ENCODE peak calls at places on chromosomes 7 and 10, in seven cellular contexts. Z is ovary, H is WTC11, C is Calu3, Q is WERI-Rb-1, S is esophagus squamous epithelium, O is brain microvascular endothelial cell. A is an unnamed sample.

GRCh38 chr10:73092830-73093229 is 3.8 kb downstream of the P4HA1 start:
- DNase-seq in Z (no peak), H (no peak), C (no peak), Q (no peak), S (no peak), O (no peak), A (no peak)

GRCh38 chr10:131398166-131398565 is 86.6 kb upstream of the TCERG1L start:
- DNase-seq in Z (no peak), H (no peak), C (no peak), Q (no peak), S (no peak), O (no peak), A (no peak)

GRCh38 chr7:76225379-76225778 is 23.7 kb downstream of the SRRM3 start:
- DNase-seq in Z (peak; percentile 28), H (peak; percentile 82), C (peak; percentile 14), Q (no peak), S (no peak), O (no peak), A (peak; percentile 60)

GRCh38 chr7:82017334-82017943 is 247.6 kb upstream of the HGF start:
- DNase-seq in Z (no peak), H (no peak), C (no peak), Q (no peak), S (no peak), O (no peak), A (no peak)

GRCh38 chr10:101814466-101815041 is 3.7 kb downstream of the OGA start:
- DNase-seq in Z (no peak), H (no peak), C (no peak), Q (no peak), S (no peak), O (no peak), A (no peak)

GRCh38 chr7:125661006-125661405 is 731.4 kb upstream of the POT1 start:
- DNase-seq in Z (no peak), H (no peak), C (no peak), Q (no peak), S (no peak), O (peak; percentile 16), A (no peak)

GRCh38 chr7:521221-522070 is 1.8 kb upstream of the PDGFA start:
- DNase-seq in Z (peak; percentile 51), H (peak; percentile 55), C (peak; percentile 70), Q (no peak), S (no peak), O (peak; percentile 48), A (peak; percentile 47)

GRCh38 chr10:67306588-67307205 is 380.9 kb downstream of the LRRTM3 start:
- DNase-seq in Z (no peak), H (no peak), C (peak; percentile 5), Q (no peak), S (no peak), O (peak; percentile 9), A (no peak)

GRCh38 chr7:94933256-94933990 is 26.0 kb downstream of the PPP1R9A start:
- DNase-seq in Z (no peak), H (no peak), C (no peak), Q (no peak), S (no peak), O (no peak), A (no peak)

GRCh38 chr7:80499350-80499955 is 12.4 kb downstream of the GNAT3 start:
- DNase-seq in Z (peak; percentile 53), H (peak; percentile 12), C (peak; percentile 50), Q (no peak), S (no peak), O (peak; percentile 97), A (no peak)

GRCh38 chr10:19832624-19833507 is 16.6 kb downstream of the PLXDC2 start:
- DNase-seq in Z (no peak), H (peak; percentile 21), C (no peak), Q (no peak), S (no peak), O (no peak), A (no peak)

GRCh38 chr10:24826022-24826421 is 102.3 kb upstream of the ARHGAP21 start:
- DNase-seq in Z (no peak), H (no peak), C (no peak), Q (no peak), S (no peak), O (peak; percentile 53), A (peak; percentile 17)

GRCh38 chr10:131901181-131901829 is 497 bp downstream of the PPP2R2D start:
- DNase-seq in Z (peak; percentile 66), H (peak; percentile 59), C (peak; percentile 6), Q (no peak), S (no peak), O (no peak), A (peak; percentile 58)

GRCh38 chr7:50837965-50838364 is 55.3 kb upstream of the GRB10 start:
- DNase-seq in Z (no peak), H (no peak), C (peak; percentile 49), Q (no peak), S (no peak), O (peak; percentile 96), A (no peak)

GRCh38 chr7:158133515-158134271 is 453.9 kb downstream of the PTPRN2 start:
- DNase-seq in Z (no peak), H (peak; percentile 31), C (no peak), Q (no peak), S (no peak), O (no peak), A (no peak)

GRCh38 chr7:85230623-85231022 is 43.8 kb upstream of the SEMA3D start:
- DNase-seq in Z (no peak), H (no peak), C (no peak), Q (no peak), S (no peak), O (no peak), A (no peak)

GRCh38 chr10:32972929-32973328 is 14.9 kb upstream of the ITGB1 start:
- DNase-seq in Z (no peak), H (no peak), C (no peak), Q (no peak), S (no peak), O (no peak), A (no peak)

DNA sequence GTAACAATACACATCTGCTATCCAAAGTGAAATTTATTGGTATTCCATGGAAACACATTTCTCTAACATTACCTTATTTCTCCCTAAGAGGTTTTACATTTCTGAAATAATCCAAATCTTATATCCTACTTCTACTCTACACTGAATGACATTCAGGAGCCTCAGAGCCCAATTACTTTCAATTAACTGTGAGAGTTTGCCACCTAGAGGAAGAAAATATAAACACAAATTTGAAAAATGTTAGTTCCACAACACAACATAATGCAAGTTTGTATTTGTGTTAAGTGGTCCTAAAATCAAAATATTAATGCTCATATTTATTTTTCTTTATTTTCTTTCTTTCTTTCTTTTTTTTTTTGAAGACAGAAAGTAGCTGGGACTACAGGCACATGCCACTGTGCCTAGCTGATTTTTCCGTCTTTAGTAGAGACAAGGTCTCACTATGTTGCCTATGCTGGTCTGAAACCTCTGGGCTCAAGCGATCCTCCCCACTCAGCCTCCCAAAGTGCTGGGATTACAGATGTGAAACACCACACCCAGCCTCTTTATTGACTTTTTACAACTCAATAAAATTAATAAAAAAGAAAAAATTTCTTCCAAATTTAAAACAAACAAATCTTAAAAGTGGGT is 46.0 kb downstream of the ATAD1 start:
- DNase-seq in Z (no peak), H (no peak), C (no peak), Q (no peak), S (no peak), O (no peak), A (no peak)
- TF ChIP-seq CTCF in Z (peak; percentile 24), H (no peak), C (peak; percentile 16), Q (no peak), S (peak; percentile 56), O (no peak), A (peak; percentile 68)

DNA sequence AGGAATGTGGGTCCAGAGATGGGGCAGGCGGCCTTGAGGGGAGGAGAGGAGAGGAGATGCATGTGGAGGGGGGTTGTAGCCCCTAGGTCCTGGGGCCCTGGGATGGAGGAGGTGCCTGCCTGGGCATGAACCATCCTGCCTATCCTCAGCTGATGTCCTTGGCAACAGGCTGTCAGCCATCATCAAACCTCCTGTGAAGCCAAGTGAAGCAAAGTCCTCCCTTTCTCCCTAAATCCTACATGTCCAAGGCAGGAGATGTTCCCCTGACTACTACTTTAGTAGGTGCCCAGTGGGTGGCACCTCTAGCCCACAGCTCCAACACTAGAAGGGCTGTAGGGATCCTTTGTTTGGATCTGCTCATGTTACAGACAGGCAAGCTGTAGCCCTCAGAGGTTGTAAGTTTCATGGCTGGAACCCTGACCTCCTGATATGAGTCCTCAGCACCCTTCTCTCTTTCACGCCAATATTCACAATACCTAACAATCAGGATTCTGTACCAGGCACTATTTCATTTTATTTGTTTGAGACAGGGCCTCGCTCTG is 66.6 kb upstream of the SYPL1 start:
- DNase-seq in Z (no peak), H (no peak), C (peak; percentile 58), Q (no peak), S (no peak), O (peak; percentile 39), A (peak; percentile 20)
- TF ChIP-seq CTCF in Z (no peak), H (no peak), C (no peak), Q (no peak), S (no peak), O (peak; percentile 57), A (no peak)

GRCh38 chr7:25391295-25391861 is 163.1 kb upstream of the NPVF start:
- DNase-seq in Z (no peak), H (no peak), C (no peak), Q (no peak), S (no peak), O (peak; percentile 9), A (no peak)
- TF ChIP-seq CTCF in Z (no peak), H (no peak), C (peak; percentile 39), Q (peak; percentile 11), S (peak; percentile 32), O (peak; percentile 30), A (peak; percentile 43)

DNA sequence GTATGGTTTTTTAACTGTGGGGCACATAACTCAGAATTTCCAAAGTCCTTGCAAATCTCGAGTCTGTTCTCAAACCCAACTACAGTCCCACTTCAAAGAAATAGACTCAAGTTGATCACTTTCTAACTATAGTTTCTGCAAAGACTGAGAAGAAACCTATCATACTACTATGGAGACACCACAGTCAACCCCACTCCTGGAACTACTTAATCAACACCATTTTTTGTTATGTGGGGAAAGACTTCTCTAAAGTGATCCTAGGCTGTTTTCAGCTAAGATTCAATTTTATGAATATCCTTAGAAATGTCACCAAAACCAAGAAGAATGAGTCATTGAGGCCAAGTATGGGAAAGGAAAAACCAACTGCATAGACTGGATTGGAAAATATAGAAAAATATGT is 198.8 kb downstream of the WDR11 start:
- DNase-seq in Z (no peak), H (no peak), C (no peak), Q (no peak), S (no peak), O (no peak), A (no peak)
- TF ChIP-seq CTCF in Z (no peak), H (no peak), C (no peak), Q (no peak), S (no peak), O (no peak), A (no peak)

GRCh38 chr10:29955308-29955935 is 104.0 kb downstream of the JCAD start:
- DNase-seq in Z (no peak), H (no peak), C (peak; percentile 33), Q (no peak), S (no peak), O (peak; percentile 60), A (no peak)
- TF ChIP-seq CTCF in Z (no peak), H (no peak), C (no peak), Q (no peak), S (no peak), O (peak; percentile 52), A (no peak)

GRCh38 chr7:134108803-134109202 is 18.3 kb upstream of the LRGUK start:
- DNase-seq in Z (no peak), H (no peak), C (no peak), Q (no peak), S (no peak), O (no peak), A (no peak)
- TF ChIP-seq CTCF in Z (no peak), H (no peak), C (no peak), Q (peak; percentile 24), S (no peak), O (peak; percentile 5), A (no peak)

A was measured in activated CD8-positive, alpha-beta T cell treated with anti-CD3 and anti-CD28 coated beads for 36 hours.